ENCODE peak calls at places on chromosomes 4 and X, in six cellular contexts. D is left lung, B is IMR-90, Z is T follicular helper cell, F is cardiac fibroblast, G is hypothalamus. J is an unnamed sample.
A peak's percentile ranks its signal among the peaks of the same experiment; 100 is the strongest.

GRCh38 chrX:69163936-69164741 is 1.1 kb downstream of the PJA1 start:
- DNase-seq in D (peak; percentile 69), B (no peak), Z (peak; percentile 39), F (peak; percentile 13), G (no peak), J (peak; percentile 62)

GRCh38 chr4:187321741-187322140 is 598.1 kb upstream of the FAT1 start:
- DNase-seq in D (no peak), B (no peak), Z (no peak), F (peak; percentile 17), G (no peak), J (no peak)

GRCh38 chr4:173515458-173515857 is 14.6 kb downstream of the HAND2 start:
- DNase-seq in D (no peak), B (no peak), Z (no peak), F (no peak), G (no peak), J (no peak)

GRCh38 chr4:169253904-169254303 is 16.9 kb downstream of the SH3RF1 start:
- DNase-seq in D (no peak), B (peak; percentile 94), Z (no peak), F (peak; percentile 81), G (no peak), J (no peak)

GRCh38 chr4:26736621-26737020 is 124.0 kb upstream of the STIM2 start:
- DNase-seq in D (no peak), B (peak; percentile 77), Z (no peak), F (peak; percentile 40), G (no peak), J (no peak)

GRCh38 chr4:2728221-2728620 is 27.9 kb downstream of the TNIP2 start:
- DNase-seq in D (no peak), B (no peak), Z (no peak), F (no peak), G (no peak), J (no peak)

GRCh38 chr4:55723403-55723802 is 87.3 kb upstream of the NMU start:
- DNase-seq in D (no peak), B (no peak), Z (no peak), F (no peak), G (no peak), J (no peak)

GRCh38 chr4:107734120-107734519 is 14.1 kb upstream of the PAPSS1 start:
- DNase-seq in D (no peak), B (no peak), Z (no peak), F (no peak), G (no peak), J (no peak)

J was measured in central memory CD4-positive, alpha-beta T cell.